ENCODE peak calls at places on chromosome 12, in eight cellular contexts. V is CD8-positive, alpha-beta T cell; J is astrocyte of the spinal cord; U is upper lobe of right lung; K is left ventricle myocardium inferior; M is HCT116; S is neural progenitor cell; H is upper lobe of left lung. R is an unnamed sample.

GRCh38 chr12:67388331-67389163 is 119.4 kb downstream of the CAND1 start:
- DNase-seq in V (no peak), J (no peak), U (no peak), K (no peak), M (no peak), S (peak; percentile 31), H (no peak), R (no peak)

GRCh38 chr12:59695379-59695778 is 99.5 kb downstream of the SLC16A7 start:
- DNase-seq in V (no peak), J (no peak), U (no peak), K (no peak), M (no peak), S (no peak), H (no peak), R (no peak)

GRCh38 chr12:54721312-54721711 is 73.1 kb upstream of the DCD start:
- DNase-seq in V (no peak), J (no peak), U (no peak), K (no peak), M (no peak), S (no peak), H (no peak), R (no peak)

GRCh38 chr12:108839011-108839889 is 18.1 kb downstream of the SSH1 start:
- DNase-seq in V (no peak), J (peak; percentile 69), U (peak; percentile 69), K (peak; percentile 51), M (no peak), S (no peak), H (peak; percentile 78), R (peak; percentile 74)

GRCh38 chr12:46494424-46494823 is 121.9 kb upstream of the SLC38A2 start:
- DNase-seq in V (no peak), J (peak; percentile 73), U (no peak), K (no peak), M (no peak), S (no peak), H (no peak), R (no peak)

GRCh38 chr12:66055837-66056319 is 74.7 kb downstream of the LLPH start:
- DNase-seq in V (no peak), J (no peak), U (no peak), K (no peak), M (no peak), S (no peak), H (no peak), R (no peak)

GRCh38 chr12:57389033-57389432 is 41.8 kb downstream of the R3HDM2 start:
- DNase-seq in V (no peak), J (peak; percentile 85), U (no peak), K (no peak), M (peak; percentile 10), S (no peak), H (no peak), R (no peak)

GRCh38 chr12:2783936-2784600 is 10.7 kb upstream of the FKBP4 start:
- DNase-seq in V (peak; percentile 43), J (peak; percentile 37), U (peak; percentile 83), K (peak; percentile 71), M (peak; percentile 23), S (peak; percentile 80), H (peak; percentile 72), R (peak; percentile 89)

GRCh38 chr12:72018036-72018435 is 79.4 kb downstream of the TPH2 start:
- DNase-seq in V (no peak), J (no peak), U (no peak), K (no peak), M (no peak), S (no peak), H (no peak), R (no peak)

GRCh38 chr12:95396849-95397498 is 77.0 kb upstream of the METAP2 start:
- DNase-seq in V (no peak), J (peak; percentile 19), U (no peak), K (no peak), M (no peak), S (no peak), H (no peak), R (no peak)

GRCh38 chr12:113467154-113467513 is 4.5 kb downstream of the LHX5 start:
- DNase-seq in V (no peak), J (no peak), U (no peak), K (no peak), M (no peak), S (no peak), H (no peak), R (no peak)

GRCh38 chr12:113466770-113467153 is 4.9 kb downstream of the LHX5 start:
- DNase-seq in V (no peak), J (no peak), U (no peak), K (no peak), M (no peak), S (no peak), H (no peak), R (no peak)

GRCh38 chr12:113468365-113469223 is 3.1 kb downstream of the LHX5 start:
- DNase-seq in V (no peak), J (no peak), U (no peak), K (no peak), M (no peak), S (peak; percentile 91), H (no peak), R (no peak)

GRCh38 chr12:113469224-113469652 is 2.4 kb downstream of the LHX5 start:
- DNase-seq in V (no peak), J (no peak), U (no peak), K (no peak), M (no peak), S (no peak), H (no peak), R (no peak)

GRCh38 chr12:113467514-113468364 is 3.9 kb downstream of the LHX5 start:
- DNase-seq in V (no peak), J (no peak), U (peak; percentile 64), K (no peak), M (no peak), S (peak; percentile 82), H (no peak), R (no peak)
- H3K4me3 ChIP-seq in V (no peak overlapping the region), J (peak overlapping the region; percentile 18), U (peak overlapping the region; percentile 33), K (peak overlapping the region; percentile 63), M (peak overlapping the region; percentile 53), S (peak overlapping the region; percentile 95), H (peak overlapping the region; percentile 28), R (peak overlapping the region; percentile 20)

GRCh38 chr12:25186788-25187397 is 8.1 kb downstream of the DNAI7 start:
- DNase-seq in V (no peak), J (peak; percentile 69), U (no peak), K (no peak), M (no peak), S (no peak), H (no peak), R (no peak)

GRCh38 chr12:25189656-25190055 is 5.3 kb downstream of the DNAI7 start:
- DNase-seq in V (no peak), J (peak; percentile 35), U (no peak), K (no peak), M (no peak), S (no peak), H (no peak), R (no peak)

GRCh38 chr12:25184132-25184531 is 10.8 kb downstream of the DNAI7 start:
- DNase-seq in V (no peak), J (no peak), U (no peak), K (no peak), M (no peak), S (no peak), H (no peak), R (no peak)

GRCh38 chr12:25186038-25186787 is 8.7 kb downstream of the DNAI7 start:
- DNase-seq in V (no peak), J (no peak), U (no peak), K (no peak), M (no peak), S (no peak), H (no peak), R (no peak)

GRCh38 chr12:25187781-25188180 is 7.2 kb downstream of the DNAI7 start:
- DNase-seq in V (no peak), J (peak; percentile 95), U (no peak), K (no peak), M (no peak), S (no peak), H (no peak), R (no peak)
- H3K4me3 ChIP-seq in V (no peak overlapping the region), J (no peak overlapping the region), U (no peak overlapping the region), K (no peak overlapping the region), M (no peak overlapping the region), S (no peak overlapping the region), H (no peak overlapping the region), R (no peak overlapping the region)

GRCh38 chr12:103965590-103966407 is at the start of gene TDG:
- DNase-seq in V (peak; percentile 99), J (peak; percentile 99), U (peak; percentile 99), K (peak; percentile 97), M (peak; percentile 98), S (peak; percentile 98), H (peak; percentile 98), R (peak; percentile 99)

GRCh38 chr12:103965255-103965589 is 450 bp upstream of the TDG start:
- DNase-seq in V (no peak), J (no peak), U (no peak), K (no peak), M (no peak), S (no peak), H (no peak), R (no peak)

GRCh38 chr12:103969391-103969790 is 3.7 kb downstream of the TDG start:
- DNase-seq in V (no peak), J (no peak), U (no peak), K (no peak), M (no peak), S (no peak), H (no peak), R (no peak)

GRCh38 chr12:103964805-103965204 is 867 bp upstream of the TDG start:
- DNase-seq in V (no peak), J (no peak), U (no peak), K (no peak), M (no peak), S (no peak), H (no peak), R (no peak)

DNA sequence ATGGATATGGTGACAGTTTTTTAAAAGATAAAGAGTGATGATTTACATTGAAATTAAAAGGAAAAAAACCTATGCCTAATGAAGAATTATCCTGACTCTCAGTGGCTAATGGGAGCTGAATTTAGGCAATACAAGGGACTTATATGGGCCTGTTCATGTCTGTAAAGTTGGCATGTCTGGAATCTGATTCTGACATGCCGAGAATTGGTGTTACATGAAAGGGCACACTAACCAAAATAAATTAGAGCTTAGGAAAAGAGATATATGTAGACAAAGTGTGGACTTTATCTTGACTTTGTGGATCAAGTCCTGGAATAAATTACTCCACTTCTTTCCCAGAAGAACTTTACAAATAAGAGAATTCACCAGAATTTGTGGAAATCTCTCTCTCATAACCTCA is 1.1 kb downstream of the TDG start:
- DNase-seq in V (no peak), J (peak; percentile 8), U (no peak), K (no peak), M (no peak), S (peak; percentile 10), H (no peak), R (no peak)
- H3K4me3 ChIP-seq in V (peak overlapping the region; percentile 54), J (peak overlapping the region; percentile 71), U (peak overlapping the region; percentile 93), K (peak overlapping the region; percentile 80), M (peak overlapping the region; percentile 88), S (peak overlapping the region; percentile 78), H (peak overlapping the region; percentile 93), R (peak overlapping the region; percentile 81)

GRCh38 chr12:31369712-31370521 is 44.0 kb upstream of the SINHCAF start:
- DNase-seq in V (no peak), J (peak; percentile 50), U (peak; percentile 1), K (peak; percentile 19), M (no peak), S (peak; percentile 78), H (peak; percentile 65), R (peak; percentile 61)

GRCh38 chr12:31366104-31366621 is 40.2 kb upstream of the SINHCAF start:
- DNase-seq in V (no peak), J (no peak), U (peak; percentile 5), K (no peak), M (no peak), S (no peak), H (no peak), R (no peak)

GRCh38 chr12:31368666-31369361 is 42.9 kb upstream of the SINHCAF start:
- DNase-seq in V (no peak), J (no peak), U (peak; percentile 21), K (no peak), M (no peak), S (peak; percentile 83), H (no peak), R (no peak)

GRCh38 chr12:31370645-31371620 is 45.0 kb upstream of the SINHCAF start:
- DNase-seq in V (no peak), J (no peak), U (no peak), K (no peak), M (no peak), S (peak; percentile 92), H (no peak), R (no peak)
- H3K4me3 ChIP-seq in V (no peak overlapping the region), J (no peak overlapping the region), U (peak overlapping the region; percentile 32), K (peak overlapping the region; percentile 56), M (no peak overlapping the region), S (peak overlapping the region; percentile 38), H (peak overlapping the region; percentile 38), R (peak overlapping the region; percentile 38)